ENCODE peak calls at places on chromosomes 7 and 10, in seven cellular contexts. E is Calu3, D is lower leg skin, Z is WERI-Rb-1, N is cardiac fibroblast, I is endothelial cell, L is brain microvascular endothelial cell. J is an unnamed sample.
A peak's percentile ranks its signal among the peaks of the same experiment; 100 is the strongest.

GRCh38 chr7:123992913-123993518 is 39.9 kb downstream of the TMEM229A start:
- DNase-seq in L (no peak), E (no peak), I (no peak), Z (no peak), D (no peak), N (no peak), J (no peak)

GRCh38 chr7:30433506-30433905 is 45.1 kb downstream of the NOD1 start:
- DNase-seq in L (no peak), E (no peak), N (no peak), Z (no peak), I (no peak), D (no peak), J (no peak)

GRCh38 chr10:29039659-29040309 is 249.1 kb upstream of the LYZL1 start:
- DNase-seq in I (no peak), E (no peak), Z (no peak), L (peak; percentile 79), N (peak; percentile 88), D (no peak), J (no peak)

GRCh38 chr10:97327348-97328294 is 6.9 kb downstream of the FRAT2 start:
- DNase-seq in D (no peak), N (no peak), E (peak; percentile 19), L (no peak), Z (no peak), I (no peak), J (peak; percentile 51)

GRCh38 chr10:123913688-123914268 is 22.2 kb upstream of the CPXM2 start:
- DNase-seq in Z (no peak), E (no peak), L (no peak), D (no peak), I (no peak), N (no peak), J (no peak)

GRCh38 chr10:78552261-78552811 is 516.4 kb upstream of the ZMIZ1 start:
- DNase-seq in N (no peak), D (peak; percentile 51), E (no peak), Z (no peak), I (no peak), L (peak; percentile 9), J (peak; percentile 60)

GRCh38 chr10:21145751-21146445 is 248.8 kb upstream of the NEBL start:
- DNase-seq in N (no peak), E (no peak), D (no peak), I (no peak), L (no peak), Z (no peak), J (no peak)

GRCh38 chr10:103232772-103233488 is 12.8 kb upstream of the RPEL1 start:
- DNase-seq in L (peak; percentile 73), Z (peak; percentile 21), I (no peak), N (peak; percentile 74), D (no peak), E (no peak), J (no peak)

GRCh38 chr7:107996072-107996824 is 6.7 kb downstream of the LAMB1 start:
- DNase-seq in Z (no peak), I (no peak), E (no peak), L (peak; percentile 57), D (no peak), N (no peak), J (no peak)

GRCh38 chr7:16644624-16644986 is 949 bp downstream of the ANKMY2 start:
- DNase-seq in E (peak; percentile 66), Z (peak; percentile 76), D (peak; percentile 59), L (peak; percentile 53), I (peak; percentile 11), N (peak; percentile 43), J (peak; percentile 58)

GRCh38 chr10:114685456-114685855 is 27.4 kb upstream of the ABLIM1 start:
- DNase-seq in I (no peak), D (no peak), N (no peak), Z (no peak), E (no peak), L (no peak), J (no peak)

GRCh38 chr7:73577627-73578341 is 595 bp downstream of the TBL2 start:
- DNase-seq in I (no peak), D (no peak), L (no peak), E (no peak), Z (no peak), N (peak; percentile 37), J (no peak)

GRCh38 chr10:114876602-114877300 is 55.2 kb downstream of the FHIP2A start:
- DNase-seq in D (peak; percentile 32), L (peak; percentile 72), Z (peak; percentile 81), N (peak; percentile 64), E (peak; percentile 77), I (peak; percentile 81), J (peak; percentile 94)

GRCh38 chr10:108358912-108359311 is 1194.4 kb upstream of the SORCS1 start:
- DNase-seq in I (no peak), N (peak; percentile 88), Z (no peak), D (no peak), E (peak; percentile 10), L (peak; percentile 66), J (no peak)

GRCh38 chr10:77692782-77693181 is 55.2 kb upstream of the KCNMA1 start:
- DNase-seq in D (no peak), L (peak; percentile 14), E (no peak), I (no peak), N (peak; percentile 55), Z (no peak), J (no peak)

GRCh38 chr7:68873616-68874015 is 724.7 kb upstream of the AUTS2 start:
- DNase-seq in Z (no peak), L (no peak), I (no peak), E (no peak), D (no peak), N (no peak), J (no peak)

GRCh38 chr10:4474829-4475228 is 351.2 kb upstream of the AKR1E2 start:
- DNase-seq in N (no peak), E (no peak), D (no peak), I (no peak), Z (no peak), L (no peak), J (peak; percentile 70)

GRCh38 chr10:119138341-119139306 is 26.9 kb downstream of the SFXN4 start:
- DNase-seq in N (no peak), E (no peak), D (no peak), I (no peak), L (no peak), Z (no peak), J (no peak)

GRCh38 chr10:78505657-78506056 is 472.0 kb downstream of the RPS24 start:
- DNase-seq in D (no peak), E (no peak), L (no peak), N (peak; percentile 21), Z (no peak), I (no peak), J (no peak)

GRCh38 chr10:24174014-24174413 is 34.9 kb upstream of the KIAA1217 start:
- DNase-seq in D (no peak), Z (no peak), L (no peak), N (no peak), E (peak; percentile 14), I (no peak), J (no peak)

GRCh38 chr7:40297741-40298311 is 163.0 kb downstream of the SUGCT start:
- DNase-seq in E (no peak), I (no peak), L (no peak), D (no peak), Z (no peak), N (peak; percentile 87), J (no peak)

GRCh38 chr7:93133020-93133419 is 15.2 kb downstream of the SAMD9L start:
- DNase-seq in I (no peak), D (no peak), Z (no peak), L (no peak), N (no peak), E (no peak), J (no peak)

GRCh38 chr7:140670343-140670935 is 2.3 kb upstream of the ADCK2 start:
- DNase-seq in D (no peak), I (no peak), L (no peak), Z (no peak), E (no peak), N (no peak), J (no peak)

GRCh38 chr7:18320971-18321567 is 174.5 kb upstream of the HDAC9 start:
- DNase-seq in L (peak; percentile 25), N (peak; percentile 69), E (peak; percentile 37), Z (no peak), D (no peak), I (peak; percentile 8), J (no peak)
- TF ChIP-seq CTCF in L (peak; percentile 62), N (peak; percentile 47), E (peak; percentile 82), Z (peak; percentile 41), D (no peak), I (peak; percentile 70), J (peak; percentile 80)

DNA sequence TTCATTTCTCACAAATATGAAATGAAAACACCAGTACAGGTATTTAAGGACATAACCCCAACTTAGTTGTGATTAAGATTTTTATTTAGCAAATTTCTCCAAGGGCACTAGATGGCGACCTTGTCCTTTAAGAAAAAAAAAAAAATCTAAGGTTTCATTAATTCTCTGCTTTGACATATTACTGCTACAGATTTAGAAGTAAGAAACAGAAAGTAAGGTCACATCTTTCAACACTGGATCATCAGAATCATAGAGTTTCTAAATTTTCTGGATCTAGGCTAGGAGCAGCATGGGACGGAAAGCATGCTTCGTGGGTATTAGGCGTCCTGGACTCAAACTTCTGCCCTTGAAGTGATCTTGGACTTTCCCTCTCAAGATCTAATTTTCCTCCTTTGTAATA is 85.5 kb upstream of the PRKG1 start:
- DNase-seq in N (peak; percentile 74), Z (no peak), D (no peak), I (no peak), L (no peak), E (no peak), J (no peak)
- TF ChIP-seq CTCF in N (peak; percentile 36), Z (no peak), D (no peak), I (peak; percentile 45), L (no peak), E (no peak), J (peak; percentile 71)

DNA sequence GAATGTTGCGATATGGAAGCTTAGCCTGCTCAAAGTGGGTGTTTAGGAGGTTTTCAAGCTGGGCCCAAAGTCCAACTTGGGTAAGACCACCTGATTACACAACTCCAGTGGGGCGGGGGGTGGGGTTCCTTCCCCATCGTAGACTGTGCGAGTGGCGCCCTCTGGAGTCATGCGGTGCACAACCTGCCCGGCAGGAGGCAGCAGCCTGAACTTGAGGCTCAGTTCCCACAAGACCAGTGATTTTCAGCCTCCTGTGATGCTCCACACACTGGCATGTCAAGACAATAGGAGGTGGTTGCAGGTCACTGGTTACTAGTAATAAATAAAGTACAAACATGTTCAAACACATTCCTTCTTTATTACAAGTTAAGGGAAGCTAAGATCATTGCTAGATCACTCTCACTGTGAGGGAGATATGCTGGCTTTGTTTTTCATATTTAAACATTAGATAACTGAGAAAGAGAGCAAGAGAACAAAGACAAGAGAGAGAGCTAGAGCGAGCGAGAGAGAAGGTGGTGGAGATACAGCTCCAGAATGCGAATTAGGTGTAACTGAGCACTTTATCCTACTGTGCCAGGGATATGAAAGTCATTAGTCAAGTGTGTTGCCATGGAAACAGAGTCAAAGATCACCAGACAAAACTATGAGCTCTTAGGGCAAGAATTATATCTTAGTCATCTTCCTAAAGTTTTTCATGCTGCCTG is 97.4 kb upstream of the BMPER start:
- DNase-seq in D (no peak), L (peak; percentile 89), Z (peak; percentile 64), N (peak; percentile 94), E (peak; percentile 42), I (peak; percentile 36), J (peak; percentile 91)
- TF ChIP-seq CTCF in D (no peak), L (peak; percentile 77), Z (peak; percentile 85), N (peak; percentile 60), E (peak; percentile 71), I (peak; percentile 43), J (peak; percentile 94)

DNA sequence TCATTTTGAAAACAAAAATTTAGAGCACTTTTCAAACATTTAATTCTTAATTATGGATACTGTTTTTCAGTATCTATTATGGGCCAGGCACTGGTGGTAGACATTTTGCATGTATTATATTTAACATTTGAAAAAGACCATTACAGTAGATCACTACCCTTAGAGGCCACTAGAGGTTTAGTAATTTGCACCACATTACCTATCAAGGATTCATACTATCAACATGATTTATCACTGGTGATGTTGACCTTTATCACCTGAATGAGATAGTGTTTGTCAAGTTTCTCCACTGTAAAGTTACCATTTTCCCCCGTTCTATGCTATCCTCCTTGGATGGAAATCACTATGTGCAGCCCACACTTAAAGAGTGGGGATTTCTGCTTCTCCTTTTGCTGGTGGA is 4.4 kb upstream of the SNX13 start:
- DNase-seq in L (no peak), N (no peak), E (no peak), D (no peak), I (no peak), Z (no peak), J (no peak)
- TF ChIP-seq CTCF in L (no peak), N (peak; percentile 9), E (no peak), D (no peak), I (peak; percentile 26), Z (no peak), J (peak; percentile 60)

J was measured in endodermal cell.